ENCODE peak calls at places on chromosomes 2 and 18, in five cellular contexts. F, V, M, I and K are unnamed samples.

GRCh38 chr18:9823805-9824473 is 61.8 kb upstream of the TXNDC2 start:
- DNase-seq in I (no peak), V (no peak), M (peak), F (no peak), K (no peak)

GRCh38 chr2:69645026-69645425 is 1.5 kb upstream of the AAK1 start:
- DNase-seq in V (no peak), M (no peak), F (no peak), I (no peak), K (no peak)

GRCh38 chr2:161625314-161625919 is 1.2 kb downstream of the SLC4A10 start:
- DNase-seq in F (no peak), M (no peak), V (no peak), I (peak), K (no peak)

GRCh38 chr18:27695509-27695908 is 481.4 kb downstream of the CDH2 start:
- DNase-seq in I (no peak), V (no peak), F (no peak), M (no peak), K (peak)

GRCh38 chr2:29920631-29921559 is 491 bp downstream of the ALK start:
- DNase-seq in M (peak), I (peak), V (no peak), F (no peak), K (peak)

GRCh38 chr2:197001921-197002320 is 75.4 kb upstream of the PGAP1 start:
- DNase-seq in V (no peak), I (no peak), F (no peak), M (no peak), K (peak)

GRCh38 chr2:69753659-69754350 is 11.9 kb downstream of the ANXA4 start:
- DNase-seq in M (no peak), F (no peak), I (no peak), V (no peak), K (no peak)

GRCh38 chr2:144317071-144317738 is 202.7 kb downstream of the ZEB2 start:
- DNase-seq in I (no peak), V (no peak), M (no peak), F (no peak), K (no peak)

GRCh38 chr18:812123-812672 is at the start of gene YES1:
- DNase-seq in F (no peak), V (peak), I (peak), M (peak), K (peak)

DNA sequence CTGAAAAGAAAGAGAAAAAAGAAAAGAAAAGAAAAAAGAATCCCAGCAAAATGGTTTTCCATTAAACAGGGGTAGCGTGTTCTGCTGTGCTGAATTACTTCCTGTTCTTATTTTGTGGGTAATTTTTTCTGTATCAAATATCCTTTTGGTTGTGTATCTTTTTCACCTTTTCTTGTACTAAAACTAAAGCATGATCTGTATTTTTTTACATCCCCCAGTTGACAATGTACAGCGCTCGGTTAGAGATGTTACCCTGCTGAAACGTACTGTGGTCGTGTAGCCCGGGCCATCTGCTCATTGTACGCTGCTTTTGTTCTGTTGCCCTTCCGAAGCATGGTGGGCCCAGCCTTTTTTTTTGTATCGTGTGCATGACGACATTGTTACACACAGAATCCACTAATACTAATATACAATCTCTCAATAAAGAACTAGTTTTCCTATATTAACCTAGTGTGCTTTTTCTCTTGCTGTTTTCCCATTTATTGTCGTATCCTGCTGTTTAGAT is 233.1 kb downstream of the HAUS1 start:
- DNase-seq in V (no peak), I (peak), M (no peak), F (no peak), K (no peak)
- H3K9ac ChIP-seq in V (no peak), I (no peak), M (no peak), F (peak), K (no peak)

DNA sequence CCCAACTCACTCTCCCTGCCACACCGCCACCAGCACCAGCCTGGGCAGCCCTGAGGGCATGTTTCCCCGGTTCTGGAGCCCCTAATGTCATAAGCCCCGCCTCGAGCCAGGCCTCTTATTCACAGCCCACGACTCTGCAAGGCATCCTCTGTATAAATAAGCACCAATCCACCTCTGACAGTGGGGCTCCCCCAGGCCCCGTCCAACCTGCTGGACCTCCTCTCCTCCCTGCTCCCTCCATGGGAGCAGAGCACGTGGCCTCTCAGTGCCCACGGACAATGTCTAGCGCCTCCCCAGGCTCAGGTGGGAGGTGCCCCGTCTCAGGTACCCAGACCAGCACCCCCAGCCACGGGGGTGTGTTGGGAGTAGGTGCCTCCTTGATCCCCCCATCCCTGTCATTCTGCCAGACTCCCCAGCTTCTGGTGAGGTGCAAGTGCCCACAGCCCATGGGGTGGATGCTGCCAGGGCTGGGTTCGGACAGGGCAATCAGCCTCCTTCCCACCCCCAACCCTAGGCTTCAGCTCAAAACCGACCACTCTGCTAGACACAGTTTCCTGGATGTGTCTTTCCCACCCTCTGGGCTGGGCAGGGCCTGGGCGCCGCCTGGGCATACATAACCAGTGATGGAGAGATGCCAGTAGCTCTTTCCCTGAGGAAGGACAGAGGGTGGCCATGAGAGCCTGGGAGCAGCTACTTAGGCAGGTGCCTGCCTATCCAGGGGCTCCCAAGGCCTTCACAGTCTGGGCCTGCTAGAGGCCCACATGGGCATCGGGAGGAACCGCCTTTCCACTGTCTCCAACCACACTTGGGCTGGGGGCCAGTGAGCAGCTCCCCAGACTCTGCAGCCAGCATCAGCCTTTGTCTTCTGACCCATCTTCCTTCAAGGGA is 1.6 kb upstream of the ADRA2B start:
- DNase-seq in V (no peak), F (peak), M (no peak), I (peak), K (no peak)
- H3K4me3 ChIP-seq in V (no peak), F (no peak), M (no peak), I (no peak), K (no peak)

DNA sequence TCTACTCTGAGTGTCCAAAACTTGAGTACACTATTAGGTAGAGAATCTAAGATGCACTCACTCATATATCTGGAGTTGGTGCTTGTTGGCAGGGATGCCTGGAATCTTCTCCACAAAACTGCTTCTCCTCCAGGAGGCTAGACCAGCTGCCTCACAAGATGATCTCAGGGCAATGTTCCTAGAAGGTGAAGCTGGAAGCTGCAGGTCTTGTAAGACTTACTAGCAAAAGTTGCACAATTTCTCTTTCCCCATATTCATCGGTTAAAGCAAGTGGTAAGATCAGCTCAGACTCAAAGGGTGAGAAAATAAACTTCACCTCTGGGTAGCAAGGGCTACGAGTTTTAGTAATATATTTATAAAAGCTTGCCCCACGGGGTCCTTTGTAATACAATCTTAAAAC is 454.4 kb upstream of the ACVR2A start:
- DNase-seq in I (no peak), M (no peak), F (no peak), V (no peak), K (no peak)
- H2AFZ ChIP-seq in I (no peak), M (no peak), F (no peak), V (no peak), K (no peak)

DNA sequence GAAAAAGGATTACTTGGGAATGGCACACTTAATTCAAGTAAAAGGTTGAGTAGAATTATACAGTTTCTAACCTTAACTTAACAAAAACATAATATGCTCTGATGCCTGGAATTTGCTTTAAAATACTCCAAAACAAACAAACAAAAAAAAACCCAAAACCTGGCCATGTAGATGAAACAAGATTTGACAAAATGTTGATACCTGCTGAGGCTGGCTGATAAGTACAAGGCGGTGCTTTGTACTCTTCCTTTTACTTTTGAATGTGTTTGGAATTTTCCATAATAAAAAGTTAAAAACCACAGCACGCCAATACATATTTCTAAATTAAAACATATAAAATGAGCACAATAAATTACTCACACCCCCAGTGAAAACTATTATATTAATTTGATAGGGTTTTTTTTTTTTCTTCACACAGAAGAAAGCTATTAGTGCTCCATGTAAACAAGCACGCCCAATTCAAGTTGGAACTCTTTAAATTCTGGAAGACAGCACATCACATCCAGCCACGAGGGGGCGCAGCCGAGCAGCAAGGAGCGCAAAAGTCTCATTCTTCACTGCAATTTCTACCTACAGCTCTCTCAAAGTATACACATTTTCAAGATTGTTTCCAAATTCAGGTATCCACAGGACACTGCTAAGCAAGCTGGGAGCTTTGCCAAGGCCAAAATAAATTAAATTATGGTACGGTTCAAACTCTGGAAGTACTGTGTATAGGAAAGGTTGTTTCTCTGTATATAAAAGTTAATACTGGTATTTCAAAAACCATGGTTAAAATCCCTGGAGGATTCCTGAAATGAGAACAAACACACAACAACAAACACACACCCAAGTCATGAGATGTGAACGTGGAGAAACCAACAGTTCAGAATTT is 7.5 kb downstream of the SERTAD2 start:
- DNase-seq in I (peak), M (peak), V (peak), F (peak), K (peak)
- H3K9ac ChIP-seq in I (no peak), M (no peak), V (peak), F (peak), K (peak)

GRCh38 chr2:44955593-44956449 is 14.3 kb downstream of the SIX3 start:
- DNase-seq in M (peak), V (peak), I (peak), F (peak), K (peak)
- H3K4me3 ChIP-seq in M (no peak), V (peak), I (peak), F (no peak), K (no peak)

GRCh38 chr18:40235881-40236280 is 1719.2 kb upstream of the PIK3C3 start:
- DNase-seq in F (no peak), I (peak), V (no peak), M (no peak), K (no peak)
- H2AFZ ChIP-seq in F (no peak), I (no peak), V (no peak), M (no peak), K (no peak)

GRCh38 chr2:27506587-27506986 is 9.9 kb downstream of the GCKR start:
- DNase-seq in V (no peak), F (no peak), M (no peak), I (no peak), K (no peak)
- H3K9ac ChIP-seq in V (no peak), F (no peak), M (no peak), I (no peak), K (no peak)

DNA sequence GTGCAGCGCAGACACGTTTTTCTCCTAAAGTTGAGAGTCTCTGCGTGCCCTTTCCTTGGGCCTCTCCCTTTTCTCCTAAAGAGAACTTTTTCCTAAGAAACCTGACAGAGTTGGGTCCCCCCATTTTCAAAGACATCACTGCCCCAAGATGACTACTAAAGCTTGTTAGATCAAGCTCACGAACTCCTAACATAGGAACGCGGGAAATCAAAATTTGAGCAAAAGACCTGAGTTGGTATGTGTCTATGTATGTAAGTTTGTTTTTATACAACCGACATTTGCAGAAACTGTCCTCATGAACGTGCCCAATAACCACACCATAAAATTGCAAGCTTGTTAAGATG is 1.3 kb downstream of the HOXD13 start:
- DNase-seq in F (no peak), M (no peak), I (no peak), V (no peak), K (no peak)
- H3K4me3 ChIP-seq in F (no peak), M (no peak), I (no peak), V (no peak), K (no peak)

DNA sequence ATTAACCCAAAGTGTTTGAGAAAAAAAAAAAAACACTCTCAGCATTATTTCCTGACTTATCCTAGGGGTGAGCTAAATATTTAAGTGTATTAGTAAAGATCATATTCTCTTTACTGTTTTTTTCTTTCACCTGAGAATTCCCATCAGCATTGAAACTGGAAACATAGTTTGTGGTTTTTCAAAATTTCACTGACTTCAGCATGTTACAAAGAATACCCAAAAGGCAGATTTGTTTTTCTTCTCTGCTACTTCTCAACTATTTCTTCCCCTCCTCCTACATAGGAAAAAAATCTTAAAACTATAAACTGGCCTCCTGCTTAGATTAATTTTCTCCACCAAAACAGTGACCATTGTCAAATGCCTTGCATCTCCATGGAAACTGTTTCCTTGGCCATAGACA is 179.8 kb upstream of the GALNT5 start:
- DNase-seq in M (no peak), F (no peak), I (no peak), V (no peak), K (no peak)
- H2AFZ ChIP-seq in M (no peak), F (no peak), I (no peak), V (peak), K (no peak)